ENCODE peak calls at places on chromosomes 4 and X, in five cellular contexts. One of them, this sample, is unnamed.

GRCh38 chr4:3836041-3836801 is 70.0 kb downstream of the ADRA2C start:
- DNase-seq in IMR-90: no peak
- DNase-seq in CD4-positive, CD25-positive, alpha-beta regulatory T cell: no peak
- DNase-seq in heart left ventricle: no peak
- DNase-seq in hepatocyte: no peak
- DNase-seq in this sample: peak; percentile 63

GRCh38 chrX:34467437-34467836 is 189.6 kb downstream of the TMEM47 start:
- DNase-seq in heart left ventricle: no peak
- DNase-seq in CD4-positive, CD25-positive, alpha-beta regulatory T cell: no peak
- DNase-seq in hepatocyte: no peak
- DNase-seq in IMR-90: no peak
- DNase-seq in this sample: no peak

GRCh38 chr4:166924456-166924855 is 309.8 kb downstream of the SPOCK3 start:
- DNase-seq in CD4-positive, CD25-positive, alpha-beta regulatory T cell: no peak
- DNase-seq in heart left ventricle: no peak
- DNase-seq in IMR-90: no peak
- DNase-seq in hepatocyte: no peak
- DNase-seq in this sample: no peak

GRCh38 chr4:98446499-98447375 is 185.6 kb downstream of the RAP1GDS1 start:
- DNase-seq in heart left ventricle: no peak
- DNase-seq in IMR-90: peak; percentile 31
- DNase-seq in hepatocyte: no peak
- DNase-seq in CD4-positive, CD25-positive, alpha-beta regulatory T cell: peak; percentile 72
- DNase-seq in this sample: peak; percentile 25

GRCh38 chr4:108008721-108009120 is 19.0 kb downstream of the HADH start:
- DNase-seq in CD4-positive, CD25-positive, alpha-beta regulatory T cell: no peak
- DNase-seq in hepatocyte: no peak
- DNase-seq in heart left ventricle: no peak
- DNase-seq in IMR-90: peak; percentile 81
- DNase-seq in this sample: no peak

GRCh38 chrX:8520791-8521190 is 56.2 kb downstream of the VCX3B start:
- DNase-seq in CD4-positive, CD25-positive, alpha-beta regulatory T cell: no peak
- DNase-seq in hepatocyte: no peak
- DNase-seq in heart left ventricle: no peak
- DNase-seq in IMR-90: no peak
- DNase-seq in this sample: no peak

GRCh38 chrX:23478056-23478455 is 143.4 kb downstream of the PTCHD1 start:
- DNase-seq in heart left ventricle: no peak
- DNase-seq in hepatocyte: no peak
- DNase-seq in IMR-90: no peak
- DNase-seq in CD4-positive, CD25-positive, alpha-beta regulatory T cell: no peak
- DNase-seq in this sample: no peak

GRCh38 chr4:658681-659667 is 15.1 kb downstream of the ATP5ME start:
- DNase-seq in heart left ventricle: peak; percentile 15
- DNase-seq in CD4-positive, CD25-positive, alpha-beta regulatory T cell: no peak
- DNase-seq in hepatocyte: no peak
- DNase-seq in IMR-90: no peak
- DNase-seq in this sample: no peak

GRCh38 chr4:48748949-48749596 is 31.0 kb downstream of the FRYL start:
- DNase-seq in hepatocyte: peak; percentile 12
- DNase-seq in CD4-positive, CD25-positive, alpha-beta regulatory T cell: no peak
- DNase-seq in heart left ventricle: no peak
- DNase-seq in IMR-90: peak; percentile 23
- DNase-seq in this sample: no peak

GRCh38 chr4:92381640-92382039 is 77.9 kb downstream of the GRID2 start:
- DNase-seq in hepatocyte: no peak
- DNase-seq in CD4-positive, CD25-positive, alpha-beta regulatory T cell: no peak
- DNase-seq in heart left ventricle: no peak
- DNase-seq in IMR-90: no peak
- DNase-seq in this sample: no peak

GRCh38 chr4:4524364-4524763 is 17.5 kb downstream of the STX18 start:
- DNase-seq in hepatocyte: no peak
- DNase-seq in IMR-90: peak; percentile 11
- DNase-seq in CD4-positive, CD25-positive, alpha-beta regulatory T cell: peak; percentile 33
- DNase-seq in heart left ventricle: no peak
- DNase-seq in this sample: no peak

GRCh38 chr4:4871267-4872147 is 12.0 kb downstream of the MSX1 start:
- DNase-seq in IMR-90: no peak
- DNase-seq in hepatocyte: no peak
- DNase-seq in CD4-positive, CD25-positive, alpha-beta regulatory T cell: no peak
- DNase-seq in heart left ventricle: peak; percentile 9
- DNase-seq in this sample: no peak

GRCh38 chrX:56798866-56799864 is 70.1 kb downstream of the NBDY start:
- DNase-seq in IMR-90: no peak
- DNase-seq in heart left ventricle: peak; percentile 40
- DNase-seq in hepatocyte: no peak
- DNase-seq in CD4-positive, CD25-positive, alpha-beta regulatory T cell: no peak
- DNase-seq in this sample: no peak

GRCh38 chrX:38336538-38337240 is 9.4 kb upstream of the RPGR start:
- DNase-seq in IMR-90: no peak
- DNase-seq in hepatocyte: peak; percentile 11
- DNase-seq in heart left ventricle: no peak
- DNase-seq in CD4-positive, CD25-positive, alpha-beta regulatory T cell: no peak
- DNase-seq in this sample: no peak

GRCh38 chr4:15659768-15660394 is 4.7 kb upstream of the FBXL5 start:
- DNase-seq in IMR-90: peak; percentile 56
- DNase-seq in hepatocyte: peak; percentile 32
- DNase-seq in CD4-positive, CD25-positive, alpha-beta regulatory T cell: no peak
- DNase-seq in heart left ventricle: no peak
- DNase-seq in this sample: no peak

GRCh38 chrX:108199691-108200090 is 108.1 kb downstream of the ATG4A start:
- DNase-seq in CD4-positive, CD25-positive, alpha-beta regulatory T cell: no peak
- DNase-seq in heart left ventricle: no peak
- DNase-seq in IMR-90: peak; percentile 22
- DNase-seq in hepatocyte: peak; percentile 62
- DNase-seq in this sample: peak; percentile 8

GRCh38 chrX:20829665-20830481 is 544.3 kb upstream of the CNKSR2 start:
- DNase-seq in heart left ventricle: no peak
- DNase-seq in IMR-90: no peak
- DNase-seq in CD4-positive, CD25-positive, alpha-beta regulatory T cell: no peak
- DNase-seq in hepatocyte: no peak
- DNase-seq in this sample: no peak

GRCh38 chr4:42150653-42151567 is 1.5 kb downstream of the BEND4 start:
- DNase-seq in CD4-positive, CD25-positive, alpha-beta regulatory T cell: no peak
- DNase-seq in heart left ventricle: no peak
- DNase-seq in hepatocyte: peak; percentile 13
- DNase-seq in IMR-90: no peak
- DNase-seq in this sample: no peak

GRCh38 chr4:151475338-151475737 is 66.4 kb downstream of the FHIP1A start:
- DNase-seq in CD4-positive, CD25-positive, alpha-beta regulatory T cell: no peak
- DNase-seq in IMR-90: no peak
- DNase-seq in heart left ventricle: no peak
- DNase-seq in hepatocyte: no peak
- DNase-seq in this sample: no peak

GRCh38 chrX:42978655-42979379 is 200.9 kb upstream of the PPP1R2C start:
- DNase-seq in hepatocyte: no peak
- DNase-seq in CD4-positive, CD25-positive, alpha-beta regulatory T cell: no peak
- DNase-seq in IMR-90: no peak
- DNase-seq in heart left ventricle: no peak
- DNase-seq in this sample: no peak

GRCh38 chr4:111174331-111174730 is 551.5 kb upstream of the PITX2 start:
- DNase-seq in IMR-90: no peak
- DNase-seq in CD4-positive, CD25-positive, alpha-beta regulatory T cell: no peak
- DNase-seq in heart left ventricle: no peak
- DNase-seq in hepatocyte: no peak
- DNase-seq in this sample: no peak

GRCh38 chrX:106726485-106727437 is at the start of gene RNF128:
- DNase-seq in IMR-90: peak; percentile 26
- DNase-seq in CD4-positive, CD25-positive, alpha-beta regulatory T cell: no peak
- DNase-seq in hepatocyte: peak; percentile 76
- DNase-seq in heart left ventricle: peak; percentile 22
- DNase-seq in this sample: no peak

GRCh38 chrX:96683997-96684338 is 674 bp upstream of the DIAPH2 start:
- DNase-seq in hepatocyte: peak; percentile 65
- DNase-seq in heart left ventricle: no peak
- DNase-seq in IMR-90: no peak
- DNase-seq in CD4-positive, CD25-positive, alpha-beta regulatory T cell: no peak
- DNase-seq in this sample: no peak

GRCh38 chr4:111934294-111934693 is 211.0 kb upstream of the FAM241A start:
- DNase-seq in heart left ventricle: no peak
- DNase-seq in hepatocyte: no peak
- DNase-seq in CD4-positive, CD25-positive, alpha-beta regulatory T cell: no peak
- DNase-seq in IMR-90: no peak
- DNase-seq in this sample: no peak

GRCh38 chr4:151644625-151645024 is 116.2 kb downstream of the GATB start:
- DNase-seq in CD4-positive, CD25-positive, alpha-beta regulatory T cell: no peak
- DNase-seq in IMR-90: no peak
- DNase-seq in hepatocyte: no peak
- DNase-seq in heart left ventricle: no peak
- DNase-seq in this sample: peak; percentile 75

GRCh38 chr4:164876680-164877324 is at the start of gene APELA:
- DNase-seq in hepatocyte: peak; percentile 57
- DNase-seq in CD4-positive, CD25-positive, alpha-beta regulatory T cell: no peak
- DNase-seq in heart left ventricle: no peak
- DNase-seq in IMR-90: no peak
- DNase-seq in this sample: peak; percentile 9

GRCh38 chr4:38384962-38385285 is 279.1 kb upstream of the KLF3 start:
- DNase-seq in hepatocyte: no peak
- DNase-seq in IMR-90: no peak
- DNase-seq in CD4-positive, CD25-positive, alpha-beta regulatory T cell: no peak
- DNase-seq in heart left ventricle: no peak
- DNase-seq in this sample: no peak

GRCh38 chr4:65943076-65943475 is 272.8 kb upstream of the EPHA5 start:
- DNase-seq in hepatocyte: peak; percentile 19
- DNase-seq in heart left ventricle: no peak
- DNase-seq in CD4-positive, CD25-positive, alpha-beta regulatory T cell: no peak
- DNase-seq in IMR-90: no peak
- DNase-seq in this sample: peak; percentile 83

GRCh38 chrX:118254611-118255010 is 91.3 kb upstream of the WDR44 start:
- DNase-seq in heart left ventricle: no peak
- DNase-seq in hepatocyte: peak; percentile 72
- DNase-seq in IMR-90: peak; percentile 57
- DNase-seq in CD4-positive, CD25-positive, alpha-beta regulatory T cell: peak; percentile 24
- DNase-seq in this sample: peak; percentile 44

GRCh38 chr4:117986331-117986730 is 48.0 kb upstream of the NDST3 start:
- DNase-seq in hepatocyte: no peak
- DNase-seq in heart left ventricle: no peak
- DNase-seq in CD4-positive, CD25-positive, alpha-beta regulatory T cell: no peak
- DNase-seq in IMR-90: no peak
- DNase-seq in this sample: no peak
- H3K27ac ChIP-seq in hepatocyte: no peak overlapping the region
- H3K27ac ChIP-seq in heart left ventricle: no peak overlapping the region
- H3K27ac ChIP-seq in CD4-positive, CD25-positive, alpha-beta regulatory T cell: no peak overlapping the region
- H3K27ac ChIP-seq in IMR-90: no peak overlapping the region
- H3K27ac ChIP-seq in this sample: no peak overlapping the region

GRCh38 chr4:7805533-7806079 is 134.1 kb downstream of the AFAP1 start:
- DNase-seq in heart left ventricle: no peak
- DNase-seq in CD4-positive, CD25-positive, alpha-beta regulatory T cell: no peak
- DNase-seq in hepatocyte: peak; percentile 57
- DNase-seq in IMR-90: peak; percentile 95
- DNase-seq in this sample: peak; percentile 61

GRCh38 chr4:7806080-7806630 is 133.5 kb downstream of the AFAP1 start:
- DNase-seq in IMR-90: peak; percentile 68
- DNase-seq in heart left ventricle: peak; percentile 90
- DNase-seq in hepatocyte: no peak
- DNase-seq in CD4-positive, CD25-positive, alpha-beta regulatory T cell: no peak
- DNase-seq in this sample: peak; percentile 92

GRCh38 chr4:7808181-7808580 is 131.5 kb downstream of the AFAP1 start:
- DNase-seq in heart left ventricle: no peak
- DNase-seq in CD4-positive, CD25-positive, alpha-beta regulatory T cell: no peak
- DNase-seq in hepatocyte: no peak
- DNase-seq in IMR-90: no peak
- DNase-seq in this sample: no peak

GRCh38 chr4:7807351-7807921 is 132.2 kb downstream of the AFAP1 start:
- DNase-seq in CD4-positive, CD25-positive, alpha-beta regulatory T cell: no peak
- DNase-seq in heart left ventricle: peak; percentile 58
- DNase-seq in IMR-90: no peak
- DNase-seq in hepatocyte: no peak
- DNase-seq in this sample: peak; percentile 37

DNA sequence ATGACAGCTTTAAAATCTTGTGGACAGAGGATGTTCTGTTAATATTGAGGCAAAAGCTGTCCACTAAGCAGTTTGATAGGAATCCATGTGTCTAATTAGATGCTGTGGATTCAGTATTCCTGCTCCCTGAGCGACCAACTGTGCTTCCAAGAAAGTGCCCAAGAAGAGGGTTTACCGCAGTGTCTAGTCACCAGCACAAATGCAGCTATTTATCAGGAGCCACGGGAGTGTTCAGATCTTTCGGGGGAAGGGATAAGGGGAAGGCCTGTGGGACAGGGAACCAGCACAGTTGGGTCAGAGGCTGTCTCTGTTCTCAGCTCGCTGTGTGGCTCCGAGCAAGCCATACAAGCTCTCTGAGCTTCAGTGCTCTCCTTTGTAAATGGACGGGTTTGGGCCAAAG is 132.9 kb downstream of the AFAP1 start:
- DNase-seq in hepatocyte: no peak
- DNase-seq in CD4-positive, CD25-positive, alpha-beta regulatory T cell: no peak
- DNase-seq in IMR-90: no peak
- DNase-seq in heart left ventricle: no peak
- DNase-seq in this sample: peak; percentile 29
- H3K4me3 ChIP-seq in hepatocyte: no peak overlapping the region
- H3K4me3 ChIP-seq in CD4-positive, CD25-positive, alpha-beta regulatory T cell: no peak overlapping the region
- H3K4me3 ChIP-seq in IMR-90: no peak overlapping the region
- H3K4me3 ChIP-seq in heart left ventricle: no peak overlapping the region
- H3K4me3 ChIP-seq in this sample: no peak overlapping the region

GRCh38 chr4:86968477-86969015 is 33.7 kb downstream of the AFF1 start:
- DNase-seq in heart left ventricle: no peak
- DNase-seq in IMR-90: no peak
- DNase-seq in CD4-positive, CD25-positive, alpha-beta regulatory T cell: no peak
- DNase-seq in hepatocyte: no peak
- DNase-seq in this sample: no peak

GRCh38 chr4:86970447-86971354 is 35.9 kb downstream of the AFF1 start:
- DNase-seq in IMR-90: no peak
- DNase-seq in hepatocyte: no peak
- DNase-seq in CD4-positive, CD25-positive, alpha-beta regulatory T cell: no peak
- DNase-seq in heart left ventricle: peak; percentile 38
- DNase-seq in this sample: peak; percentile 26

GRCh38 chr4:86967061-86967460 is 32.2 kb downstream of the AFF1 start:
- DNase-seq in IMR-90: no peak
- DNase-seq in CD4-positive, CD25-positive, alpha-beta regulatory T cell: no peak
- DNase-seq in hepatocyte: no peak
- DNase-seq in heart left ventricle: no peak
- DNase-seq in this sample: no peak

GRCh38 chr4:86965019-86965976 is 30.5 kb downstream of the AFF1 start:
- DNase-seq in hepatocyte: no peak
- DNase-seq in IMR-90: no peak
- DNase-seq in CD4-positive, CD25-positive, alpha-beta regulatory T cell: no peak
- DNase-seq in heart left ventricle: no peak
- DNase-seq in this sample: no peak

GRCh38 chr4:86967798-86968197 is 33.0 kb downstream of the AFF1 start:
- DNase-seq in CD4-positive, CD25-positive, alpha-beta regulatory T cell: no peak
- DNase-seq in heart left ventricle: no peak
- DNase-seq in IMR-90: peak; percentile 48
- DNase-seq in hepatocyte: no peak
- DNase-seq in this sample: no peak
- H3K4me1 ChIP-seq in CD4-positive, CD25-positive, alpha-beta regulatory T cell: peaks cover 13% of the 10 kb centered on the region
- H3K4me1 ChIP-seq in heart left ventricle: peaks cover 16% of the 10 kb centered on the region
- H3K4me1 ChIP-seq in IMR-90: no peaks in the 10 kb centered on the region
- H3K4me1 ChIP-seq in hepatocyte: peaks cover 5% of the 10 kb centered on the region
- H3K4me1 ChIP-seq in this sample: no peaks in the 10 kb centered on the region

DNA sequence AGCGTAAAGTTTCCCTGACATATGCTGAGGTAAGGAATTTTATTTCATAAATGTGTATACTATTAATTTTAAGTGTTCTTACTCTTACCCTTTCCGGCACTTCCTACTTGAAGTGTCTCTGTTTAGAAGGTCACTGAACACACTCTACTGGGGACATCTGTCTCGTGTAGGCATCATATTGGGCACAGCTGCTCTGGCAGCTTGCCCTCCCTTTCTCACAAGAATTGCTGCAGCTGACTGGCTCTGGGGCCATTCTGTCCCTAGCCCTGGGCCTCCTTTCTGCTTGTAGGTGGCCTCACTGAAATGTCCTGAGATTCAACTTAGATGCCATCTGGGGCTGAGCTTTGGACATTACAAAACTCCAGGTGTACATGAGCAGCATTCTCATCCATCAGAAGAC is 49.5 kb downstream of the SMAD1 start:
- DNase-seq in IMR-90: no peak
- DNase-seq in heart left ventricle: peak; percentile 72
- DNase-seq in CD4-positive, CD25-positive, alpha-beta regulatory T cell: no peak
- DNase-seq in hepatocyte: no peak
- DNase-seq in this sample: peak; percentile 13
- H3K27ac ChIP-seq in IMR-90: no peak overlapping the region
- H3K27ac ChIP-seq in heart left ventricle: no peak overlapping the region
- H3K27ac ChIP-seq in CD4-positive, CD25-positive, alpha-beta regulatory T cell: no peak overlapping the region
- H3K27ac ChIP-seq in hepatocyte: no peak overlapping the region
- H3K27ac ChIP-seq in this sample: no peak overlapping the region